ENCODE peak calls at places on chromosomes 5 and 9, in eight cellular contexts. One of them, this sample, is unnamed.
A peak's percentile ranks its signal among the peaks of the same experiment; 100 is the strongest.

GRCh38 chr9:87137718-87138117 is 190.4 kb upstream of the GAS1 start:
- DNase-seq in fibroblast of the aortic adventitia: no peak
- DNase-seq in coronary artery: no peak
- DNase-seq in mammary epithelial cell: no peak
- DNase-seq in progenitor cell of endocrine pancreas: no peak
- DNase-seq in glutamatergic neuron: peak; percentile 31
- DNase-seq in psoas muscle: no peak
- DNase-seq in A549: no peak
- DNase-seq in this sample: no peak

GRCh38 chr5:159403906-159404641 is 73.8 kb upstream of the IL12B start:
- DNase-seq in fibroblast of the aortic adventitia: peak; percentile 43
- DNase-seq in coronary artery: no peak
- DNase-seq in mammary epithelial cell: no peak
- DNase-seq in progenitor cell of endocrine pancreas: no peak
- DNase-seq in glutamatergic neuron: no peak
- DNase-seq in psoas muscle: no peak
- DNase-seq in A549: no peak
- DNase-seq in this sample: no peak

GRCh38 chr9:89996106-89996505 is 391.3 kb downstream of the GADD45G start:
- DNase-seq in fibroblast of the aortic adventitia: no peak
- DNase-seq in coronary artery: no peak
- DNase-seq in mammary epithelial cell: no peak
- DNase-seq in progenitor cell of endocrine pancreas: no peak
- DNase-seq in glutamatergic neuron: no peak
- DNase-seq in psoas muscle: no peak
- DNase-seq in A549: no peak
- DNase-seq in this sample: no peak

GRCh38 chr5:103272377-103272776 is 13.8 kb downstream of the MACIR start:
- DNase-seq in fibroblast of the aortic adventitia: peak; percentile 30
- DNase-seq in coronary artery: no peak
- DNase-seq in mammary epithelial cell: no peak
- DNase-seq in progenitor cell of endocrine pancreas: no peak
- DNase-seq in glutamatergic neuron: no peak
- DNase-seq in psoas muscle: no peak
- DNase-seq in A549: no peak
- DNase-seq in this sample: no peak

GRCh38 chr9:14018061-14018460 is 295.9 kb downstream of the NFIB start:
- DNase-seq in fibroblast of the aortic adventitia: peak; percentile 89
- DNase-seq in coronary artery: no peak
- DNase-seq in mammary epithelial cell: peak; percentile 59
- DNase-seq in progenitor cell of endocrine pancreas: no peak
- DNase-seq in glutamatergic neuron: no peak
- DNase-seq in psoas muscle: no peak
- DNase-seq in A549: no peak
- DNase-seq in this sample: no peak

GRCh38 chr5:170634236-170634990 is 130.6 kb downstream of the KCNIP1 start:
- DNase-seq in fibroblast of the aortic adventitia: no peak
- DNase-seq in coronary artery: peak; percentile 40
- DNase-seq in mammary epithelial cell: no peak
- DNase-seq in progenitor cell of endocrine pancreas: no peak
- DNase-seq in glutamatergic neuron: no peak
- DNase-seq in psoas muscle: no peak
- DNase-seq in A549: no peak
- DNase-seq in this sample: no peak

GRCh38 chr5:39376293-39376714 is 12.0 kb upstream of the C9 start:
- DNase-seq in fibroblast of the aortic adventitia: peak; percentile 61
- DNase-seq in coronary artery: no peak
- DNase-seq in mammary epithelial cell: peak; percentile 52
- DNase-seq in progenitor cell of endocrine pancreas: no peak
- DNase-seq in glutamatergic neuron: peak; percentile 21
- DNase-seq in psoas muscle: no peak
- DNase-seq in A549: peak; percentile 65
- DNase-seq in this sample: no peak

GRCh38 chr5:58925627-58926545 is 343.0 kb downstream of the RAB3C start:
- DNase-seq in fibroblast of the aortic adventitia: no peak
- DNase-seq in coronary artery: no peak
- DNase-seq in mammary epithelial cell: no peak
- DNase-seq in progenitor cell of endocrine pancreas: no peak
- DNase-seq in glutamatergic neuron: no peak
- DNase-seq in psoas muscle: no peak
- DNase-seq in A549: no peak
- DNase-seq in this sample: no peak

GRCh38 chr9:16505159-16505558 is 365.3 kb downstream of the BNC2 start:
- DNase-seq in fibroblast of the aortic adventitia: peak; percentile 91
- DNase-seq in coronary artery: no peak
- DNase-seq in mammary epithelial cell: no peak
- DNase-seq in progenitor cell of endocrine pancreas: no peak
- DNase-seq in glutamatergic neuron: no peak
- DNase-seq in psoas muscle: no peak
- DNase-seq in A549: no peak
- DNase-seq in this sample: no peak

GRCh38 chr9:124381073-124381945 is 33.9 kb downstream of the PSMB7 start:
- DNase-seq in fibroblast of the aortic adventitia: no peak
- DNase-seq in coronary artery: no peak
- DNase-seq in mammary epithelial cell: peak; percentile 55
- DNase-seq in progenitor cell of endocrine pancreas: no peak
- DNase-seq in glutamatergic neuron: no peak
- DNase-seq in psoas muscle: no peak
- DNase-seq in A549: no peak
- DNase-seq in this sample: no peak

GRCh38 chr5:157222506-157223230 is 42.0 kb downstream of the ITK start:
- DNase-seq in fibroblast of the aortic adventitia: peak; percentile 15
- DNase-seq in coronary artery: no peak
- DNase-seq in mammary epithelial cell: peak; percentile 15
- DNase-seq in progenitor cell of endocrine pancreas: no peak
- DNase-seq in glutamatergic neuron: no peak
- DNase-seq in psoas muscle: no peak
- DNase-seq in A549: no peak
- DNase-seq in this sample: no peak

GRCh38 chr9:134329576-134329855 is 3.3 kb downstream of the RXRA start:
- DNase-seq in fibroblast of the aortic adventitia: no peak
- DNase-seq in coronary artery: no peak
- DNase-seq in mammary epithelial cell: no peak
- DNase-seq in progenitor cell of endocrine pancreas: no peak
- DNase-seq in glutamatergic neuron: peak; percentile 6
- DNase-seq in psoas muscle: peak; percentile 37
- DNase-seq in A549: no peak
- DNase-seq in this sample: no peak

GRCh38 chr9:134328341-134328840 is 2.1 kb downstream of the RXRA start:
- DNase-seq in fibroblast of the aortic adventitia: peak; percentile 31
- DNase-seq in coronary artery: no peak
- DNase-seq in mammary epithelial cell: peak; percentile 20
- DNase-seq in progenitor cell of endocrine pancreas: no peak
- DNase-seq in glutamatergic neuron: peak; percentile 24
- DNase-seq in psoas muscle: peak; percentile 31
- DNase-seq in A549: no peak
- DNase-seq in this sample: no peak

GRCh38 chr9:134329886-134330285 is 3.6 kb downstream of the RXRA start:
- DNase-seq in fibroblast of the aortic adventitia: no peak
- DNase-seq in coronary artery: no peak
- DNase-seq in mammary epithelial cell: peak; percentile 60
- DNase-seq in progenitor cell of endocrine pancreas: no peak
- DNase-seq in glutamatergic neuron: peak; percentile 10
- DNase-seq in psoas muscle: peak; percentile 76
- DNase-seq in A549: no peak
- DNase-seq in this sample: no peak

GRCh38 chr9:134327671-134328231 is 1.5 kb downstream of the RXRA start:
- DNase-seq in fibroblast of the aortic adventitia: no peak
- DNase-seq in coronary artery: no peak
- DNase-seq in mammary epithelial cell: peak; percentile 17
- DNase-seq in progenitor cell of endocrine pancreas: no peak
- DNase-seq in glutamatergic neuron: peak; percentile 13
- DNase-seq in psoas muscle: peak; percentile 17
- DNase-seq in A549: no peak
- DNase-seq in this sample: no peak

DNA sequence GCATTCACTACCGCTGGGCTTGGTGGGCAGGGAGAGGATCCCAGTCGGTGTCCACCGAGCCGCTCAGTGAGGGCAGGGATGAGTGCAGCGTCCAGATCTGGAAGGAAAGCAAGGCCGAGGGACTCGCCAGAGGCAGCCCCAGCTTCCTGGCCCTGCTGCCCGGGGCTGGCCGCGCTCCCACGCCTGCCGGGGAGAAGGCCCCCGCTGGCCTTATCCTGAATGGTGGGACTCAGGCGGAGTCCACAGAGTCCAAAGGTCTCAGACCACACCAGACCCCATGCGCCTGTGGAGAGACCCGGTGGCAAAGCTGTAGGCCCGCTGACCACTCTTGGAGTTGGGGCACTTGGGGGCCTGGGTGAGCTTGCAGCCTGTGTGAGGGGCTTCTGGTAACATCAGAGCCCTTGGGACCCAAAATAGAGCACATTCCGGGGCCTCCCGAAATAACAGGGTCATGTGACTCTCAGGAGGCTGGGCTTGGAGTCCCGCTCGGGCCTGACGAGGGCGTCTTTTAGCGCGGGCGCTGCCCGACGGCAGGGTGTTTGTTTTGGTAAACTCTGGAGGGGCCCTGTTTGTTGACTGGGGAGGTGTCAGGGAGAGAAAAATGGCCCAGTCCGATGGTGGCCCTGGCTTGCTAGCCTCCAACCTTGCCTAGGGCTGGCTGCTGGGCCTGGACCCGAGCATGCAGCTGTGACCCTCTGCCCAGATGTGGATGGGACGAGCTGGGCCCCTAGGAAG is 2.8 kb downstream of the RXRA start:
- DNase-seq in fibroblast of the aortic adventitia: peak; percentile 62
- DNase-seq in coronary artery: no peak
- DNase-seq in mammary epithelial cell: peak; percentile 14
- DNase-seq in progenitor cell of endocrine pancreas: peak; percentile 40
- DNase-seq in glutamatergic neuron: no peak
- DNase-seq in psoas muscle: peak; percentile 70
- DNase-seq in A549: no peak
- DNase-seq in this sample: no peak
- TF ChIP-seq CTCF in fibroblast of the aortic adventitia: no peak
- TF ChIP-seq CTCF in coronary artery: no peak
- TF ChIP-seq CTCF in mammary epithelial cell: no peak
- TF ChIP-seq CTCF in progenitor cell of endocrine pancreas: no peak
- TF ChIP-seq CTCF in glutamatergic neuron: no peak
- TF ChIP-seq CTCF in psoas muscle: no peak
- TF ChIP-seq CTCF in A549: no peak
- TF ChIP-seq CTCF in this sample: no peak

GRCh38 chr5:138529812-138530211 is 13.2 kb downstream of the ETF1 start:
- DNase-seq in fibroblast of the aortic adventitia: no peak
- DNase-seq in coronary artery: no peak
- DNase-seq in mammary epithelial cell: no peak
- DNase-seq in progenitor cell of endocrine pancreas: no peak
- DNase-seq in glutamatergic neuron: no peak
- DNase-seq in psoas muscle: no peak
- DNase-seq in A549: no peak
- DNase-seq in this sample: no peak

GRCh38 chr5:138528744-138529469 is 14.1 kb downstream of the ETF1 start:
- DNase-seq in fibroblast of the aortic adventitia: no peak
- DNase-seq in coronary artery: no peak
- DNase-seq in mammary epithelial cell: no peak
- DNase-seq in progenitor cell of endocrine pancreas: no peak
- DNase-seq in glutamatergic neuron: no peak
- DNase-seq in psoas muscle: no peak
- DNase-seq in A549: no peak
- DNase-seq in this sample: no peak

GRCh38 chr5:138528208-138528607 is 14.8 kb downstream of the ETF1 start:
- DNase-seq in fibroblast of the aortic adventitia: peak; percentile 39
- DNase-seq in coronary artery: no peak
- DNase-seq in mammary epithelial cell: no peak
- DNase-seq in progenitor cell of endocrine pancreas: no peak
- DNase-seq in glutamatergic neuron: no peak
- DNase-seq in psoas muscle: no peak
- DNase-seq in A549: no peak
- DNase-seq in this sample: no peak

GRCh38 chr5:138523406-138523805 is 19.6 kb downstream of the ETF1 start:
- DNase-seq in fibroblast of the aortic adventitia: no peak
- DNase-seq in coronary artery: no peak
- DNase-seq in mammary epithelial cell: no peak
- DNase-seq in progenitor cell of endocrine pancreas: no peak
- DNase-seq in glutamatergic neuron: no peak
- DNase-seq in psoas muscle: no peak
- DNase-seq in A549: no peak
- DNase-seq in this sample: no peak

DNA sequence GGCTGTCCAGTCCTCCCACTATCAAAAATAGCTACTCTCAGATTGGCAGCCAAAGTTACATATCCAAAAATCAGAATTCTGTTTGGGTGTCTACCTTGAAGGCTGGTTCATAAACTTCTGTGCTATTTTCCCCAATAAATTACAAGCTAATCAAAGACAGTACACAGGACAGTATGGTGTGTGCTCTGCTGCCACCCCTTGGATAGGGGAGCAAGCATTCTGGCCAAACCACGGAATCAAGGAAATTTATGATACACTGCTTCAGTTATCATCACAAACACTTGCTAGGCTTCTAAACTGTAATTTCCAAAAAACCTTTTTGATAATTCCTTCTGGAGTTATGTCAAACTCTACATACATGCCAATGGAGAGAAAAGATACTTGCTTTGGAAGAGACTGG is 15.9 kb downstream of the ETF1 start:
- DNase-seq in fibroblast of the aortic adventitia: no peak
- DNase-seq in coronary artery: no peak
- DNase-seq in mammary epithelial cell: no peak
- DNase-seq in progenitor cell of endocrine pancreas: no peak
- DNase-seq in glutamatergic neuron: no peak
- DNase-seq in psoas muscle: no peak
- DNase-seq in A549: no peak
- DNase-seq in this sample: no peak
- TF ChIP-seq CTCF in fibroblast of the aortic adventitia: no peak
- TF ChIP-seq CTCF in coronary artery: no peak
- TF ChIP-seq CTCF in mammary epithelial cell: no peak
- TF ChIP-seq CTCF in progenitor cell of endocrine pancreas: no peak
- TF ChIP-seq CTCF in glutamatergic neuron: no peak
- TF ChIP-seq CTCF in psoas muscle: no peak
- TF ChIP-seq CTCF in A549: no peak
- TF ChIP-seq CTCF in this sample: no peak

GRCh38 chr5:14872070-14872989 is 752 bp upstream of the ANKH start:
- DNase-seq in fibroblast of the aortic adventitia: peak; percentile 45
- DNase-seq in coronary artery: peak; percentile 81
- DNase-seq in mammary epithelial cell: no peak
- DNase-seq in progenitor cell of endocrine pancreas: peak; percentile 46
- DNase-seq in glutamatergic neuron: peak; percentile 70
- DNase-seq in psoas muscle: peak; percentile 72
- DNase-seq in A549: peak; percentile 21
- DNase-seq in this sample: peak; percentile 86
- TF ChIP-seq CTCF in fibroblast of the aortic adventitia: no peak
- TF ChIP-seq CTCF in coronary artery: no peak
- TF ChIP-seq CTCF in mammary epithelial cell: no peak
- TF ChIP-seq CTCF in progenitor cell of endocrine pancreas: peak; percentile 41
- TF ChIP-seq CTCF in glutamatergic neuron: no peak
- TF ChIP-seq CTCF in psoas muscle: no peak
- TF ChIP-seq CTCF in A549: peak; percentile 33
- TF ChIP-seq CTCF in this sample: peak; percentile 42

DNA sequence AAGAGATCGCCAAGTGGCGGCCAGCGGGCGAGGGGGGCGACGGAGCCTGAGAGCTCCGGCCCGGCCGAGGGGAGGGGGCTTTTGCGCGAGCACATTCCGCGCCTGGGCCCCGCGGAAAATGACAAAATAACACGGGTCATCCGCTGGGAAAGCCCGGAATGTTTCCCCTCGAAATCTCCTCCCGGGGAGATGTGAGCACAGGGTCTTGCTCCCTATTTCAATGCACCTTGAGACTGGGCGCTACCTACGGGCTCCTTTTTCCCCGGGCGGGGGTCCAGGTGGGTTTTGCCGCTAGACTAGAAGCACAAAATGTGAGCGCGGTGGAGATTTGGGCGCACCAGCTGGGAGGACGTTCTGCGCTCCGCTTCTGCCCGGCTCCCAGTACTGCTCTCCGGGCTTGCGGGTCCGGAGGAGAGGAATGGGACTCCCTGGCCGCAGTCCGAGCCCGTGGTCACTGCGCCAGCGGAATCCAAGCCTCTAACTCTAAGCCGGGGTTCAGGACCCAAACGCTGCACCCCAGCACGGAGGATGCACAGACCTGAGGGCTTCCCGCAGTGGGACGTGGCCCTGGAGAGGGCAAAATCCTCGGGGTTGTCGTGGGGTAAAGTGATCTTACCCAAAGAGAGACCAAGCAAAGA is 2.8 kb upstream of the PRDM12 start:
- DNase-seq in fibroblast of the aortic adventitia: no peak
- DNase-seq in coronary artery: no peak
- DNase-seq in mammary epithelial cell: no peak
- DNase-seq in progenitor cell of endocrine pancreas: no peak
- DNase-seq in glutamatergic neuron: peak; percentile 36
- DNase-seq in psoas muscle: no peak
- DNase-seq in A549: no peak
- DNase-seq in this sample: no peak
- TF ChIP-seq CTCF in fibroblast of the aortic adventitia: no peak
- TF ChIP-seq CTCF in coronary artery: no peak
- TF ChIP-seq CTCF in mammary epithelial cell: no peak
- TF ChIP-seq CTCF in progenitor cell of endocrine pancreas: no peak
- TF ChIP-seq CTCF in glutamatergic neuron: no peak
- TF ChIP-seq CTCF in psoas muscle: no peak
- TF ChIP-seq CTCF in A549: no peak
- TF ChIP-seq CTCF in this sample: no peak